ENCODE peak calls at places on chromosomes 12 and 14, in eight cellular contexts. N is COR-L47; J is activated CD4-positive, alpha-beta T cell treated with anti-CD3 and anti-CD28 coated beads, Interleukin-2, amount 50 U/mL, for 1 hour; Y is activated naive CD8-positive, alpha-beta T cell treated with anti-CD3 and anti-CD28 coated beads for 36 hours; O is SW480; B is AG08395; F is C1 segment of cervical spinal cord; G is epithelial cell of proximal tubule. M is an unnamed sample.

GRCh38 chr12:126668538-126668937 is 1598.4 kb upstream of the TMEM132C start:
- DNase-seq in N (no peak), J (no peak), Y (no peak), O (no peak), B (peak), F (no peak), G (no peak), M (no peak)

GRCh38 chr12:104656921-104657320 is 200.2 kb downstream of the CHST11 start:
- DNase-seq in N (no peak), J (no peak), Y (no peak), O (no peak), B (peak), F (no peak), G (no peak), M (no peak)

GRCh38 chr12:12182926-12183325 is 83.9 kb downstream of the LRP6 start:
- DNase-seq in N (peak), J (no peak), Y (no peak), O (no peak), B (peak), F (no peak), G (no peak), M (no peak)

GRCh38 chr14:32366256-32366655 is 37.2 kb downstream of the AKAP6 start:
- DNase-seq in N (peak), J (no peak), Y (no peak), O (peak), B (peak), F (no peak), G (no peak), M (no peak)

GRCh38 chr12:108179305-108179704 is 50.2 kb downstream of the WSCD2 start:
- DNase-seq in N (no peak), J (no peak), Y (no peak), O (no peak), B (no peak), F (no peak), G (no peak), M (no peak)

GRCh38 chr12:57459750-57460400 is at the start of gene GLI1:
- DNase-seq in N (no peak), J (no peak), Y (no peak), O (no peak), B (peak), F (no peak), G (no peak), M (no peak)

GRCh38 chr12:6961695-6962284 is 8.7 kb downstream of the PHB2 start:
- DNase-seq in N (peak), J (peak), Y (peak), O (peak), B (peak), F (no peak), G (no peak), M (no peak)

GRCh38 chr12:132178801-132179401 is 34.6 kb downstream of the NOC4L start:
- DNase-seq in N (peak), J (peak), Y (peak), O (peak), B (no peak), F (no peak), G (no peak), M (no peak)

GRCh38 chr12:12019881-12020280 is 50.9 kb upstream of the BCL2L14 start:
- DNase-seq in N (no peak), J (no peak), Y (no peak), O (no peak), B (no peak), F (no peak), G (no peak), M (no peak)

GRCh38 chr12:131841547-131841946 is 13.4 kb downstream of the MMP17 start:
- DNase-seq in N (no peak), J (no peak), Y (no peak), O (no peak), B (no peak), F (no peak), G (no peak), M (no peak)

GRCh38 chr12:95997911-95998510 is 1.9 kb upstream of the HAL start:
- DNase-seq in N (no peak), J (no peak), Y (no peak), O (no peak), B (no peak), F (no peak), G (no peak), M (no peak)

GRCh38 chr14:65179918-65180724 is 77.8 kb upstream of the MAX start:
- DNase-seq in N (no peak), J (no peak), Y (peak), O (peak), B (peak), F (no peak), G (peak), M (no peak)

GRCh38 chr12:49983892-49984291 is 11.1 kb downstream of the AQP6 start:
- DNase-seq in N (peak), J (no peak), Y (no peak), O (no peak), B (peak), F (no peak), G (no peak), M (no peak)

GRCh38 chr12:130968611-130969010 is 14.9 kb downstream of the ADGRD1 start:
- DNase-seq in N (no peak), J (no peak), Y (no peak), O (no peak), B (no peak), F (no peak), G (no peak), M (no peak)

GRCh38 chr14:40842816-40843215 is 763.9 kb upstream of the LRFN5 start:
- DNase-seq in N (no peak), J (no peak), Y (no peak), O (no peak), B (no peak), F (no peak), G (no peak), M (no peak)

GRCh38 chr12:308511-308910 is 45.9 kb upstream of the SLC6A13 start:
- DNase-seq in N (no peak), J (no peak), Y (no peak), O (no peak), B (no peak), F (no peak), G (no peak), M (no peak)

GRCh38 chr12:63103489-63104131 is 47.4 kb downstream of the AVPR1A start:
- DNase-seq in N (peak), J (no peak), Y (no peak), O (peak), B (peak), F (no peak), G (no peak), M (no peak)

GRCh38 chr12:29050503-29050902 is 98.6 kb upstream of the FAR2 start:
- DNase-seq in N (no peak), J (no peak), Y (no peak), O (no peak), B (no peak), F (no peak), G (no peak), M (no peak)

GRCh38 chr12:116037941-116038837 is 239.3 kb downstream of the MED13L start:
- DNase-seq in N (no peak), J (no peak), Y (no peak), O (peak), B (peak), F (no peak), G (no peak), M (no peak)

M was measured in naive thymus-derived CD8-positive, alpha-beta T cell.